ENCODE peak calls at places on chromosomes 2 and 18, in five cellular contexts. E is naive B cell, P is KG1, Z is BJ, O is cardiac fibroblast. Q is an unnamed sample.

GRCh38 chr2:118421648-118422047 is 333.4 kb downstream of the INSIG2 start:
- DNase-seq in E (no peak), P (no peak), Z (no peak), O (no peak), Q (no peak)

GRCh38 chr2:236250909-236251579 is 13.2 kb downstream of the ASB18 start:
- DNase-seq in E (no peak), P (no peak), Z (no peak), O (no peak), Q (no peak)

GRCh38 chr2:200193331-200193730 is 113.2 kb upstream of the SPATS2L start:
- DNase-seq in E (no peak), P (no peak), Z (no peak), O (no peak), Q (no peak)

GRCh38 chr2:170500770-170501169 is 214.4 kb upstream of the SP5 start:
- DNase-seq in E (no peak), P (no peak), Z (no peak), O (no peak), Q (no peak)

GRCh38 chr2:47072018-47072691 is 83.0 kb downstream of the STPG4 start:
- DNase-seq in E (no peak), P (no peak), Z (peak; percentile 69), O (peak; percentile 99), Q (peak; percentile 75)

GRCh38 chr2:20424300-20425290 is 22.3 kb upstream of the RHOB start:
- DNase-seq in E (peak; percentile 71), P (peak; percentile 69), Z (peak; percentile 73), O (peak; percentile 83), Q (peak; percentile 47)

GRCh38 chr18:11654736-11655604 is 34.1 kb upstream of the GNAL start:
- DNase-seq in E (peak; percentile 10), P (peak; percentile 6), Z (no peak), O (peak; percentile 32), Q (peak; percentile 50)

GRCh38 chr2:23900133-23900926 is 26.6 kb downstream of the ATAD2B start:
- DNase-seq in E (no peak), P (no peak), Z (no peak), O (no peak), Q (no peak)

GRCh38 chr2:36785179-36785795 is 88.8 kb downstream of the VIT start:
- DNase-seq in E (peak; percentile 44), P (peak; percentile 68), Z (peak; percentile 35), O (peak; percentile 80), Q (peak; percentile 66)

GRCh38 chr2:63058742-63059433 is 8.3 kb downstream of the OTX1 start:
- DNase-seq in E (peak; percentile 24), P (no peak), Z (no peak), O (no peak), Q (no peak)

GRCh38 chr2:199471443-199472057 is 13.8 kb upstream of the SATB2 start:
- DNase-seq in E (no peak), P (peak; percentile 25), Z (no peak), O (peak; percentile 42), Q (peak; percentile 18)

Q was measured in HL-60.